ENCODE peak calls at places on chromosomes 1 and 21, in seven cellular contexts. One of them, this sample, is unnamed.

GRCh38 chr1:110477041-110477440 is 26.1 kb downstream of the PROK1 start:
- DNase-seq in H1: no peak
- DNase-seq in esophagus squamous epithelium: no peak
- DNase-seq in body of pancreas: no peak
- DNase-seq in Peyer's patch: no peak
- DNase-seq in heart left ventricle: no peak
- DNase-seq in sigmoid colon: no peak
- DNase-seq in this sample: peak; percentile 62

GRCh38 chr1:70205076-70205436 is 323 bp downstream of the LRRC40 start:
- DNase-seq in H1: no peak
- DNase-seq in esophagus squamous epithelium: no peak
- DNase-seq in Peyer's patch: no peak
- DNase-seq in body of pancreas: no peak
- DNase-seq in sigmoid colon: peak; percentile 56
- DNase-seq in heart left ventricle: no peak
- DNase-seq in this sample: no peak

GRCh38 chr1:55927934-55928333 is 651.4 kb downstream of the PLPP3 start:
- DNase-seq in esophagus squamous epithelium: no peak
- DNase-seq in heart left ventricle: no peak
- DNase-seq in Peyer's patch: no peak
- DNase-seq in H1: no peak
- DNase-seq in sigmoid colon: no peak
- DNase-seq in body of pancreas: no peak
- DNase-seq in this sample: no peak

GRCh38 chr1:44511769-44512168 is 106.7 kb downstream of the RNF220 start:
- DNase-seq in sigmoid colon: no peak
- DNase-seq in body of pancreas: no peak
- DNase-seq in esophagus squamous epithelium: no peak
- DNase-seq in heart left ventricle: no peak
- DNase-seq in H1: no peak
- DNase-seq in Peyer's patch: no peak
- DNase-seq in this sample: no peak

GRCh38 chr1:87478231-87478630 is 149.6 kb downstream of the LMO4 start:
- DNase-seq in Peyer's patch: no peak
- DNase-seq in heart left ventricle: peak; percentile 46
- DNase-seq in H1: no peak
- DNase-seq in body of pancreas: peak; percentile 26
- DNase-seq in esophagus squamous epithelium: no peak
- DNase-seq in sigmoid colon: no peak
- DNase-seq in this sample: no peak

GRCh38 chr1:62435231-62436038 is 1.4 kb upstream of the USP1 start:
- DNase-seq in heart left ventricle: no peak
- DNase-seq in H1: no peak
- DNase-seq in sigmoid colon: peak; percentile 69
- DNase-seq in esophagus squamous epithelium: no peak
- DNase-seq in body of pancreas: peak; percentile 9
- DNase-seq in Peyer's patch: no peak
- DNase-seq in this sample: no peak

GRCh38 chr21:38171723-38172344 is 85.0 kb upstream of the KCNJ15 start:
- DNase-seq in Peyer's patch: no peak
- DNase-seq in heart left ventricle: no peak
- DNase-seq in H1: peak; percentile 63
- DNase-seq in body of pancreas: no peak
- DNase-seq in esophagus squamous epithelium: no peak
- DNase-seq in sigmoid colon: no peak
- DNase-seq in this sample: peak; percentile 87

GRCh38 chr1:53110370-53111072 is 31.9 kb downstream of the SLC1A7 start:
- DNase-seq in sigmoid colon: no peak
- DNase-seq in heart left ventricle: no peak
- DNase-seq in body of pancreas: no peak
- DNase-seq in Peyer's patch: no peak
- DNase-seq in H1: no peak
- DNase-seq in esophagus squamous epithelium: no peak
- DNase-seq in this sample: no peak

GRCh38 chr1:191839891-191840290 is 318.4 kb upstream of the RGS18 start:
- DNase-seq in Peyer's patch: no peak
- DNase-seq in heart left ventricle: no peak
- DNase-seq in sigmoid colon: no peak
- DNase-seq in esophagus squamous epithelium: no peak
- DNase-seq in H1: no peak
- DNase-seq in body of pancreas: no peak
- DNase-seq in this sample: peak; percentile 3

GRCh38 chr21:37346841-37347430 is 19.6 kb upstream of the DYRK1A start:
- DNase-seq in sigmoid colon: no peak
- DNase-seq in body of pancreas: no peak
- DNase-seq in Peyer's patch: no peak
- DNase-seq in heart left ventricle: no peak
- DNase-seq in esophagus squamous epithelium: no peak
- DNase-seq in H1: no peak
- DNase-seq in this sample: no peak

GRCh38 chr1:94384485-94385353 is 33.5 kb upstream of the ABCD3 start:
- DNase-seq in Peyer's patch: no peak
- DNase-seq in H1: no peak
- DNase-seq in sigmoid colon: no peak
- DNase-seq in esophagus squamous epithelium: no peak
- DNase-seq in heart left ventricle: no peak
- DNase-seq in body of pancreas: peak; percentile 25
- DNase-seq in this sample: peak; percentile 28

GRCh38 chr1:117671781-117672501 is 66.1 kb downstream of the TENT5C start:
- DNase-seq in esophagus squamous epithelium: no peak
- DNase-seq in body of pancreas: peak; percentile 77
- DNase-seq in sigmoid colon: peak; percentile 79
- DNase-seq in Peyer's patch: no peak
- DNase-seq in heart left ventricle: peak; percentile 80
- DNase-seq in H1: no peak
- DNase-seq in this sample: peak; percentile 58

GRCh38 chr1:54249798-54250497 is 50.0 kb downstream of the MRPL37 start:
- DNase-seq in heart left ventricle: no peak
- DNase-seq in H1: no peak
- DNase-seq in sigmoid colon: no peak
- DNase-seq in Peyer's patch: no peak
- DNase-seq in esophagus squamous epithelium: no peak
- DNase-seq in body of pancreas: no peak
- DNase-seq in this sample: peak; percentile 51

GRCh38 chr1:201426395-201427310 is 5.1 kb upstream of the TNNI1 start:
- DNase-seq in H1: no peak
- DNase-seq in Peyer's patch: no peak
- DNase-seq in esophagus squamous epithelium: no peak
- DNase-seq in heart left ventricle: peak; percentile 68
- DNase-seq in sigmoid colon: no peak
- DNase-seq in body of pancreas: no peak
- DNase-seq in this sample: no peak

GRCh38 chr1:182993746-182994145 is 29.5 kb upstream of the LAMC1 start:
- DNase-seq in esophagus squamous epithelium: no peak
- DNase-seq in sigmoid colon: no peak
- DNase-seq in heart left ventricle: no peak
- DNase-seq in H1: no peak
- DNase-seq in body of pancreas: no peak
- DNase-seq in Peyer's patch: no peak
- DNase-seq in this sample: no peak

GRCh38 chr21:36471254-36471723 is 8.6 kb downstream of the CLDN14 start:
- DNase-seq in Peyer's patch: no peak
- DNase-seq in body of pancreas: no peak
- DNase-seq in sigmoid colon: no peak
- DNase-seq in heart left ventricle: no peak
- DNase-seq in H1: no peak
- DNase-seq in esophagus squamous epithelium: no peak
- DNase-seq in this sample: no peak

GRCh38 chr1:232943679-232944252 is 6.6 kb upstream of the NTPCR start:
- DNase-seq in Peyer's patch: no peak
- DNase-seq in heart left ventricle: no peak
- DNase-seq in body of pancreas: no peak
- DNase-seq in sigmoid colon: no peak
- DNase-seq in H1: no peak
- DNase-seq in esophagus squamous epithelium: no peak
- DNase-seq in this sample: no peak

GRCh38 chr1:225250432-225250831 is 177.4 kb downstream of the LBR start:
- DNase-seq in heart left ventricle: no peak
- DNase-seq in esophagus squamous epithelium: no peak
- DNase-seq in Peyer's patch: no peak
- DNase-seq in H1: no peak
- DNase-seq in sigmoid colon: no peak
- DNase-seq in body of pancreas: no peak
- DNase-seq in this sample: no peak

DNA sequence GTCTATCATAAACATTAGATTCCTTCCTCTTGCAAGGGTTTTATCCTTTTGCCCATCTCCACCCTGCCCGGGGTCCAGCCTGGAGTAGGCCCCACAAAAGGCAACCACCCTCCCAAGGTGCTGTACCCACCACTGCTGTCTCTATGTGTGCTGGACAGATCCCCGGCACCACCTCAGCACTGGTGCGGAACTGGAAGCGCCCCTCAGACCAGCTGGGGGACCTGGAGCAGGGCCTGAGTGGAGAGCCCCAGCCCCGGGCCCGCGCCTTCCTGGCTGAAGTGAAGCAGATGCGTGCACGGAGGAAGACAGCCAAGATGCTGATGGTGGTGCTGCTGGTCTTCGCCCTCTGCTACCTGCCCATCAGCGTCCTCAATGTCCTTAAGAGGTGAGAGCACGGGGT is 5.9 kb downstream of the HCRTR1 start:
- DNase-seq in Peyer's patch: no peak
- DNase-seq in heart left ventricle: no peak
- DNase-seq in sigmoid colon: no peak
- DNase-seq in esophagus squamous epithelium: no peak
- DNase-seq in H1: no peak
- DNase-seq in body of pancreas: no peak
- DNase-seq in this sample: no peak
- TF ChIP-seq POLR2A in Peyer's patch: no peak
- TF ChIP-seq POLR2A in heart left ventricle: no peak
- TF ChIP-seq POLR2A in sigmoid colon: no peak
- TF ChIP-seq POLR2A in esophagus squamous epithelium: no peak
- TF ChIP-seq POLR2A in H1: no peak
- TF ChIP-seq POLR2A in body of pancreas: no peak
- TF ChIP-seq POLR2A in this sample: no peak

DNA sequence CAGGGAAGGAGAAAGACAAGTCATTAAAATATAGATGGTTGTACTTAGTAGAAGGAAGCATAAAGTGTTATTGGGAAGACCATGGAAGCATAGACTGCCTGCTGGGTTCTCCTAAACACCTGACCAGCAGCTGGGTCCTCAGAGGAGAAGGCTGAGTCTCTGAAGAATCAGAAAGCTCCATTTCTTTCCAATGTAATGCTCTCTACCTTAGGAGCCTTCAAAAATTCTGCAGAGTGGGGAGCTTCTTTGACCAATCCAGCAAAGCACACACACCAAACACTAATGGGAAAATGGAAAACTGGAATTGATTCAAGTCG is 21.1 kb upstream of the BCL10 start:
- DNase-seq in heart left ventricle: no peak
- DNase-seq in Peyer's patch: no peak
- DNase-seq in sigmoid colon: no peak
- DNase-seq in body of pancreas: no peak
- DNase-seq in esophagus squamous epithelium: no peak
- DNase-seq in H1: no peak
- DNase-seq in this sample: no peak
- TF ChIP-seq POLR2A in heart left ventricle: no peak
- TF ChIP-seq POLR2A in Peyer's patch: no peak
- TF ChIP-seq POLR2A in sigmoid colon: no peak
- TF ChIP-seq POLR2A in body of pancreas: no peak
- TF ChIP-seq POLR2A in esophagus squamous epithelium: no peak
- TF ChIP-seq POLR2A in H1: no peak
- TF ChIP-seq POLR2A in this sample: no peak

GRCh38 chr1:32872189-32872898 is 1.6 kb upstream of the FNDC5 start:
- DNase-seq in body of pancreas: peak; percentile 79
- DNase-seq in heart left ventricle: peak; percentile 77
- DNase-seq in sigmoid colon: peak; percentile 81
- DNase-seq in Peyer's patch: peak; percentile 65
- DNase-seq in H1: peak; percentile 77
- DNase-seq in esophagus squamous epithelium: no peak
- DNase-seq in this sample: peak; percentile 51

GRCh38 chr1:32873484-32873883 is 2.8 kb upstream of the FNDC5 start:
- DNase-seq in esophagus squamous epithelium: no peak
- DNase-seq in H1: no peak
- DNase-seq in body of pancreas: no peak
- DNase-seq in sigmoid colon: no peak
- DNase-seq in heart left ventricle: no peak
- DNase-seq in Peyer's patch: no peak
- DNase-seq in this sample: no peak

GRCh38 chr1:32870615-32871363 is at the start of gene FNDC5:
- DNase-seq in Peyer's patch: no peak
- DNase-seq in esophagus squamous epithelium: no peak
- DNase-seq in sigmoid colon: no peak
- DNase-seq in H1: no peak
- DNase-seq in body of pancreas: peak; percentile 58
- DNase-seq in heart left ventricle: peak; percentile 42
- DNase-seq in this sample: no peak

GRCh38 chr1:32869844-32870614 is 683 bp downstream of the FNDC5 start:
- DNase-seq in esophagus squamous epithelium: no peak
- DNase-seq in Peyer's patch: no peak
- DNase-seq in heart left ventricle: peak; percentile 37
- DNase-seq in H1: no peak
- DNase-seq in sigmoid colon: no peak
- DNase-seq in body of pancreas: no peak
- DNase-seq in this sample: no peak

GRCh38 chr1:32871364-32872188 is 864 bp upstream of the FNDC5 start:
- DNase-seq in Peyer's patch: no peak
- DNase-seq in body of pancreas: no peak
- DNase-seq in H1: no peak
- DNase-seq in sigmoid colon: no peak
- DNase-seq in esophagus squamous epithelium: no peak
- DNase-seq in heart left ventricle: peak; percentile 47
- DNase-seq in this sample: no peak
- TF ChIP-seq POLR2A in Peyer's patch: no peak
- TF ChIP-seq POLR2A in body of pancreas: no peak
- TF ChIP-seq POLR2A in H1: no peak
- TF ChIP-seq POLR2A in sigmoid colon: no peak
- TF ChIP-seq POLR2A in esophagus squamous epithelium: no peak
- TF ChIP-seq POLR2A in heart left ventricle: no peak
- TF ChIP-seq POLR2A in this sample: no peak

GRCh38 chr1:220043646-220044045 is 2.7 kb downstream of the EPRS1 start:
- DNase-seq in H1: no peak
- DNase-seq in esophagus squamous epithelium: no peak
- DNase-seq in body of pancreas: no peak
- DNase-seq in heart left ventricle: no peak
- DNase-seq in Peyer's patch: no peak
- DNase-seq in sigmoid colon: no peak
- DNase-seq in this sample: no peak

GRCh38 chr1:220045356-220046051 is 801 bp downstream of the EPRS1 start:
- DNase-seq in heart left ventricle: no peak
- DNase-seq in body of pancreas: no peak
- DNase-seq in Peyer's patch: no peak
- DNase-seq in H1: no peak
- DNase-seq in sigmoid colon: no peak
- DNase-seq in esophagus squamous epithelium: no peak
- DNase-seq in this sample: peak; percentile 41

GRCh38 chr1:220044683-220045355 is 1.5 kb downstream of the EPRS1 start:
- DNase-seq in sigmoid colon: no peak
- DNase-seq in heart left ventricle: no peak
- DNase-seq in H1: no peak
- DNase-seq in esophagus squamous epithelium: no peak
- DNase-seq in body of pancreas: no peak
- DNase-seq in Peyer's patch: no peak
- DNase-seq in this sample: no peak

GRCh38 chr1:220046052-220046930 is at the start of gene EPRS1:
- DNase-seq in body of pancreas: peak; percentile 95
- DNase-seq in H1: peak; percentile 95
- DNase-seq in sigmoid colon: peak; percentile 97
- DNase-seq in heart left ventricle: peak; percentile 97
- DNase-seq in Peyer's patch: peak; percentile 91
- DNase-seq in esophagus squamous epithelium: peak; percentile 65
- DNase-seq in this sample: peak; percentile 99
- TF ChIP-seq POLR2A in body of pancreas: peak; percentile 72
- TF ChIP-seq POLR2A in H1: peak; percentile 65
- TF ChIP-seq POLR2A in sigmoid colon: peak; percentile 44
- TF ChIP-seq POLR2A in heart left ventricle: peak; percentile 68
- TF ChIP-seq POLR2A in Peyer's patch: peak; percentile 77
- TF ChIP-seq POLR2A in esophagus squamous epithelium: no peak
- TF ChIP-seq POLR2A in this sample: peak; percentile 91